ENCODE peak calls at places on chromosomes 3 and 15, in six cellular contexts. R is fibroblast of mammary gland, C is foreskin fibroblast, J is epithelial cell of proximal tubule, D is K562, U is OCI-LY7. N is an unnamed sample.

GRCh38 chr3:40997711-40998519 is 201.4 kb upstream of the CTNNB1 start:
- DNase-seq in R (no peak), C (no peak), J (no peak), D (no peak), U (no peak), N (no peak)

GRCh38 chr3:60431599-60431958 is 819.7 kb downstream of the FHIT start:
- DNase-seq in R (peak), C (no peak), J (no peak), D (peak), U (no peak), N (no peak)

GRCh38 chr3:3191675-3192480 is 12.4 kb upstream of the CRBN start:
- DNase-seq in R (no peak), C (no peak), J (no peak), D (peak), U (no peak), N (no peak)

GRCh38 chr3:71162221-71162620 is 421.3 kb downstream of the FOXP1 start:
- DNase-seq in R (no peak), C (no peak), J (no peak), D (no peak), U (no peak), N (no peak)

GRCh38 chr15:85782112-85782511 is 12.6 kb downstream of the KLHL25 start:
- DNase-seq in R (no peak), C (no peak), J (no peak), D (no peak), U (no peak), N (no peak)

GRCh38 chr3:27201435-27201966 is 167.7 kb downstream of the NEK10 start:
- DNase-seq in R (no peak), C (no peak), J (peak), D (no peak), U (no peak), N (no peak)

GRCh38 chr15:38745136-38745535 is 180.5 kb upstream of the RASGRP1 start:
- DNase-seq in R (peak), C (no peak), J (no peak), D (no peak), U (no peak), N (no peak)

GRCh38 chr3:106765342-106765741 is 611.9 kb upstream of the CCDC54 start:
- DNase-seq in R (peak), C (peak), J (peak), D (no peak), U (no peak), N (peak)

GRCh38 chr3:78994174-78995027 is 773.4 kb downstream of the ROBO1 start:
- DNase-seq in R (peak), C (peak), J (no peak), D (no peak), U (no peak), N (no peak)

GRCh38 chr3:52930748-52931147 is 33.4 kb upstream of the STIMATE start:
- DNase-seq in R (no peak), C (no peak), J (no peak), D (no peak), U (peak), N (no peak)

GRCh38 chr3:52939600-52939999 is 42.3 kb upstream of the STIMATE start:
- DNase-seq in R (no peak), C (no peak), J (no peak), D (no peak), U (no peak), N (no peak)

GRCh38 chr3:52931328-52931727 is 34.0 kb upstream of the STIMATE start:
- DNase-seq in R (no peak), C (no peak), J (no peak), D (no peak), U (no peak), N (no peak)

GRCh38 chr3:52931889-52932288 is 34.5 kb upstream of the STIMATE start:
- DNase-seq in R (no peak), C (no peak), J (no peak), D (no peak), U (peak), N (no peak)

GRCh38 chr3:52934626-52935530 is 37.5 kb upstream of the STIMATE start:
- DNase-seq in R (peak), C (peak), J (no peak), D (peak), U (peak), N (peak)
- TF ChIP-seq CTCF in R (peak), C (peak), J (peak), D (peak), U (peak), N (peak)

GRCh38 chr3:30614373-30614772 is 8.0 kb downstream of the TGFBR2 start:
- DNase-seq in R (no peak), C (no peak), J (no peak), D (no peak), U (no peak), N (no peak)
- H3K4me3 ChIP-seq in R (no peak), C (no peak), J (no peak), D (no peak), U (no peak), N (no peak)

DNA sequence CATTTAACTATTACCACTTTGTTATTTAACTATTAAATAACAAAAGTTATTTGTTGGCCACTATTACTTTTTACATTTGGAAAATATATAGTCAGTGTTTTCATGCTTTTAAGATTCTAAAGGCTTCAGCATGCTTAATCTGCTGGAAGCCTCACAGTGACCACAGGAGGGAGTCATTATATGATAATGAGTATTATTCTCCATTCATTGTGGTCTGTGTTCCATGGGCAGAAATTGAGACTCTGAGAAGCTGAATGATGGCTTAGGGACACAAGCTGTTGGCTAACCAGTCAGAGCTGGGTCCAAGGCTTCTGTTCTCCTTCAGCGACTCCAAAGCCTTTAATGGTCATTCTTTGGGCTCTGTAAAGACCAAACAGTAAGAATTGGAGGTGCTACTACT is 64.7 kb downstream of the BFSP2 start:
- DNase-seq in R (peak), C (peak), J (no peak), D (no peak), U (peak), N (no peak)
- TF ChIP-seq CTCF in R (peak), C (peak), J (peak), D (no peak), U (peak), N (peak)

GRCh38 chr3:46206284-46206683 is 1.8 kb downstream of the CCR1 start:
- DNase-seq in R (no peak), C (no peak), J (no peak), D (no peak), U (no peak), N (no peak)

GRCh38 chr3:46209751-46210470 is 1.8 kb upstream of the CCR1 start:
- DNase-seq in R (no peak), C (peak), J (no peak), D (no peak), U (no peak), N (no peak)

GRCh38 chr3:46205286-46205960 is 2.7 kb downstream of the CCR1 start:
- DNase-seq in R (no peak), C (no peak), J (no peak), D (no peak), U (no peak), N (no peak)

GRCh38 chr3:46209053-46209452 is 940 bp upstream of the CCR1 start:
- DNase-seq in R (no peak), C (no peak), J (no peak), D (no peak), U (no peak), N (no peak)

DNA sequence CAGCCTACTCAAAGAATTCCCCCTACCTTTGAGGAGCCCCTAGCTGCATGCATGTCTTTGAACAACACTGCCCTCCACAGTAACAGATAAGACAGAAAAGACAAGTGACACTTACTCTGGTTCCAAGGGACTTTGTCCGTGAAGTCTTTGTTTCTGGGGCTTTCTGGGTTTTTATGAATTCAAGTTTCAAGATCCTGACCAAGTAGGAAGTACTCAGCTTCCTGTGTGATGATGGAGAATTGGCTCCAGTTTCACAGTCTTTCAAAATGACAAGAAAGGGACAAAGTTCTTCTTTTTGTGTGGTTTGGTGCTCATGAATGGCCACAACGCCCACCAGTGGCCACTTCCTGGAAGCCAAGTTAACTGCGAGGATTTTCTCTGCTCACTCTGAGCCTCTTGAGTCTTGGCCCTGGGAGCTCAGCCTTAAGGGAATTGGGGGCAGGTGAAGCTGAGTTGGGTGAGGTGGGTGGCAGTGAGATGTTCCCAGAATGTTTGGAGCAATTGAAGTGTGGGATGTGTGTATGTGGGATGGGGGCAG is at the start of gene CCR1:
- DNase-seq in R (peak), C (peak), J (no peak), D (peak), U (peak), N (no peak)
- H3K4me3 ChIP-seq in R (no peak), C (no peak), J (no peak), D (no peak), U (no peak), N (no peak)

GRCh38 chr15:92053727-92054316 is 200.3 kb downstream of the SLCO3A1 start:
- DNase-seq in R (no peak), C (no peak), J (no peak), D (no peak), U (peak), N (no peak)
- TF ChIP-seq CTCF in R (peak), C (peak), J (peak), D (no peak), U (peak), N (peak)